ENCODE peak calls at places on chromosomes 12 and 14, in seven cellular contexts. O is AG04450; Y is HFF-Myc; E is astrocyte of the cerebellum; R is fibroblast of lung; N is CD8-positive, alpha-beta memory T cell; Q is brain microvascular endothelial cell. T is an unnamed sample.

GRCh38 chr12:107130830-107131760 is 37.7 kb upstream of the CRY1 start:
- DNase-seq in O (no peak), Y (peak), E (no peak), R (no peak), N (no peak), Q (no peak), T (no peak)

GRCh38 chr12:42779186-42779859 is 189.8 kb upstream of the PRICKLE1 start:
- DNase-seq in O (no peak), Y (no peak), E (no peak), R (peak), N (no peak), Q (no peak), T (no peak)

GRCh38 chr12:45655186-45655585 is 74.3 kb upstream of the ARID2 start:
- DNase-seq in O (no peak), Y (no peak), E (no peak), R (no peak), N (peak), Q (peak), T (no peak)

GRCh38 chr12:94318178-94318577 is 141.5 kb downstream of the CEP83 start:
- DNase-seq in O (no peak), Y (no peak), E (no peak), R (no peak), N (no peak), Q (no peak), T (no peak)

GRCh38 chr12:95118138-95118787 is 44.8 kb upstream of the NR2C1 start:
- DNase-seq in O (peak), Y (no peak), E (peak), R (peak), N (no peak), Q (peak), T (no peak)

GRCh38 chr12:81758421-81759214 is 532 bp downstream of the PPFIA2 start:
- DNase-seq in O (no peak), Y (no peak), E (no peak), R (peak), N (no peak), Q (peak), T (peak)

GRCh38 chr12:104735801-104736200 is 222.3 kb downstream of the SLC41A2 start:
- DNase-seq in O (no peak), Y (no peak), E (no peak), R (no peak), N (no peak), Q (no peak), T (no peak)

GRCh38 chr14:66575939-66576338 is 68.0 kb downstream of the GPHN start:
- DNase-seq in O (no peak), Y (no peak), E (no peak), R (no peak), N (no peak), Q (no peak), T (no peak)

GRCh38 chr14:100690672-100691071 is 36.0 kb upstream of the DLK1 start:
- DNase-seq in O (no peak), Y (no peak), E (no peak), R (no peak), N (no peak), Q (no peak), T (no peak)

GRCh38 chr14:39218171-39218769 is 15.4 kb upstream of the MIA2 start:
- DNase-seq in O (no peak), Y (no peak), E (peak), R (no peak), N (no peak), Q (no peak), T (no peak)

GRCh38 chr12:108724054-108724889 is 7.0 kb downstream of the CORO1C start:
- DNase-seq in O (no peak), Y (no peak), E (no peak), R (no peak), N (no peak), Q (peak), T (no peak)

GRCh38 chr12:57454566-57455373 is at the start of gene INHBE:
- DNase-seq in O (peak), Y (no peak), E (no peak), R (peak), N (no peak), Q (no peak), T (no peak)

GRCh38 chr12:119784673-119785072 is 92.4 kb downstream of the CIT start:
- DNase-seq in O (no peak), Y (no peak), E (no peak), R (no peak), N (no peak), Q (no peak), T (no peak)

GRCh38 chr12:62803756-62804155 is 131.2 kb downstream of the PPM1H start:
- DNase-seq in O (no peak), Y (no peak), E (no peak), R (no peak), N (no peak), Q (no peak), T (no peak)

GRCh38 chr12:25644964-25645363 is 91.9 kb upstream of the LMNTD1 start:
- DNase-seq in O (no peak), Y (no peak), E (no peak), R (peak), N (no peak), Q (no peak), T (no peak)

GRCh38 chr12:2813573-2814185 is 1.2 kb downstream of the ITFG2 start:
- DNase-seq in O (no peak), Y (no peak), E (no peak), R (peak), N (peak), Q (peak), T (peak)

GRCh38 chr14:20782280-20782890 is 1.3 kb downstream of the RNASE6 start:
- DNase-seq in O (no peak), Y (no peak), E (no peak), R (no peak), N (no peak), Q (no peak), T (no peak)

GRCh38 chr12:130815028-130815741 is 23.9 kb downstream of the STX2 start:
- DNase-seq in O (no peak), Y (no peak), E (no peak), R (no peak), N (no peak), Q (no peak), T (no peak)

GRCh38 chr12:71442567-71442931 is 3.0 kb downstream of the LGR5 start:
- DNase-seq in O (no peak), Y (no peak), E (no peak), R (no peak), N (no peak), Q (no peak), T (no peak)

GRCh38 chr14:99441157-99441870 is 39.3 kb downstream of the SETD3 start:
- DNase-seq in O (no peak), Y (no peak), E (no peak), R (no peak), N (no peak), Q (no peak), T (no peak)

GRCh38 chr12:52346596-52346995 is 20.7 kb downstream of the KRT85 start:
- DNase-seq in O (no peak), Y (no peak), E (no peak), R (no peak), N (no peak), Q (no peak), T (peak)

GRCh38 chr14:58287607-58288042 is 10.7 kb upstream of the ARID4A start:
- DNase-seq in O (no peak), Y (no peak), E (no peak), R (no peak), N (no peak), Q (no peak), T (no peak)

GRCh38 chr12:98373982-98374381 is 141.4 kb upstream of the TMPO start:
- DNase-seq in O (no peak), Y (no peak), E (no peak), R (no peak), N (no peak), Q (peak), T (no peak)

GRCh38 chr14:100214768-100215079 is 24.2 kb upstream of the YY1 start:
- DNase-seq in O (no peak), Y (no peak), E (no peak), R (no peak), N (no peak), Q (no peak), T (no peak)

GRCh38 chr12:100955139-100955538 is 160.6 kb downstream of the ANO4 start:
- DNase-seq in O (peak), Y (no peak), E (peak), R (peak), N (no peak), Q (peak), T (no peak)

GRCh38 chr12:64034901-64035576 is 187.1 kb downstream of the KICS2 start:
- DNase-seq in O (no peak), Y (no peak), E (no peak), R (no peak), N (no peak), Q (no peak), T (no peak)

GRCh38 chr12:4169959-4170358 is 103.6 kb upstream of the CCND2 start:
- DNase-seq in O (no peak), Y (no peak), E (no peak), R (no peak), N (no peak), Q (no peak), T (no peak)

GRCh38 chr14:69535230-69535848 is 39.3 kb downstream of the CCDC177 start:
- DNase-seq in O (peak), Y (peak), E (no peak), R (peak), N (no peak), Q (peak), T (peak)

GRCh38 chr14:65243766-65244442 is 141.6 kb upstream of the MAX start:
- DNase-seq in O (no peak), Y (no peak), E (no peak), R (no peak), N (no peak), Q (no peak), T (peak)
- H3K4me3 ChIP-seq in O (no peak), Y (no peak), E (no peak), R (no peak), N (no peak), Q (no peak), T (no peak)

DNA sequence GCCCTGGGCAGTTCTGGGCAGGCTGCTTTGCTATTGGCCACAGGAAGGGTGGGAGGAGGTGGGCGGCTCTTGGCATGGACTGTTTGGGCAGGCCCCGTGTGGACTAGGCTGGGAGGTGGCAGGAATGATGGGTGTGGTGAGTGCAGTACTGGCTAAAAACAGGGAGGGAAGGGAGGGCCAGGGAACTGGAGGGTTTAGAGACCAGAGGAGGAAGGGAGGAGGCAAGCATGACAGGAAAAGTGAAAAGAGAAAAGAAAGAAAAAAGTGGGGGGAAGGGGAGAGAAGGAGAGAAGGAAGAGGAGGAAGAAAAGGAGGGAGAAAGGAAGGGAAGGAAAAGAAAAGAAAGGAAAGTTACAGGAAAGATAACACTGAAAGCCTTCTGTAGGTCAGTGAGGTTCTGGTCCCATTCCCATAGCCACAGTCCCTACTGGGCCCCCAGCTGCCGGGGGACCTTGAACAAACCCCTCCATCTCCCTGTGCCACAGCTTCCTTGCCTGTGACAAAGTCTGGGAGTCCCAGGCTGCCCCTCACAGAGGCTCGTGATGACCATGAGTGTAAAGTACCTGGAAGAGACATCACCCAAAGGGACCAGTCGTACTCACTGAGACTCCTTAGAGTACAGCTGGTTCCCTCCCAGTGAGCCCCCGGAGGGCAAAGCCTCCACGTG is 1.1 kb upstream of the C14orf132 start:
- DNase-seq in O (no peak), Y (no peak), E (no peak), R (peak), N (no peak), Q (no peak), T (peak)
- H3K4me3 ChIP-seq in O (no peak), Y (no peak), E (no peak), R (no peak), N (no peak), Q (no peak), T (no peak)

DNA sequence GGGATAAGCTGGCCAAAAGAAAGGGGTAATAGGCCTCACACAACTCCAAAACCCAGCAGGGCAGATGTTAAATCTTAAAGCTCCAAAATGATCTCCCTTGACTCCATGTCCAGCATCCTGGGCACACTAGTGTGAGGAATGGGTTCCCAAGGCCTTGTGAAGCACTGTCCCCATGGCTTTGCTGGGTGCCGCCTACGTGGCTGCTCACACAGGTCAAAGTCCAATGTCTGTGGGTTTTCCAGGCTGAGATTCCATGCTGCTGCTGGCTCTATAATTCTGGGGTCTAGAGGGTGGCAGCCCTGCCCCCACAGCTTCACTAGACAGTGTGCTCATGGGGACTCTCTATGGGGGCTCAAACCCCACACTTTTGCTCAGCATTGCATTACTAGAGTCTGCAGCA is 145.3 kb upstream of the GRIN2B start:
- DNase-seq in O (no peak), Y (no peak), E (no peak), R (no peak), N (no peak), Q (no peak), T (no peak)
- H3K4me3 ChIP-seq in O (no peak), Y (no peak), E (no peak), R (no peak), N (no peak), Q (no peak), T (no peak)

GRCh38 chr12:54359762-54360351 is 4.4 kb downstream of the GPR84 start:
- DNase-seq in O (no peak), Y (no peak), E (no peak), R (no peak), N (no peak), Q (no peak), T (no peak)
- H3K4me3 ChIP-seq in O (peak), Y (peak), E (peak), R (no peak), N (peak), Q (peak), T (peak)

GRCh38 chr14:52950410-52950897 is 396 bp downstream of the FERMT2 start:
- DNase-seq in O (no peak), Y (peak), E (no peak), R (peak), N (peak), Q (peak), T (peak)

GRCh38 chr14:52949711-52950409 is 990 bp downstream of the FERMT2 start:
- DNase-seq in O (no peak), Y (no peak), E (no peak), R (peak), N (no peak), Q (peak), T (peak)

GRCh38 chr14:52948039-52948438 is 2.8 kb downstream of the FERMT2 start:
- DNase-seq in O (no peak), Y (no peak), E (no peak), R (no peak), N (no peak), Q (no peak), T (no peak)

GRCh38 chr14:52948836-52949235 is 2.0 kb downstream of the FERMT2 start:
- DNase-seq in O (no peak), Y (no peak), E (no peak), R (no peak), N (no peak), Q (no peak), T (no peak)

DNA sequence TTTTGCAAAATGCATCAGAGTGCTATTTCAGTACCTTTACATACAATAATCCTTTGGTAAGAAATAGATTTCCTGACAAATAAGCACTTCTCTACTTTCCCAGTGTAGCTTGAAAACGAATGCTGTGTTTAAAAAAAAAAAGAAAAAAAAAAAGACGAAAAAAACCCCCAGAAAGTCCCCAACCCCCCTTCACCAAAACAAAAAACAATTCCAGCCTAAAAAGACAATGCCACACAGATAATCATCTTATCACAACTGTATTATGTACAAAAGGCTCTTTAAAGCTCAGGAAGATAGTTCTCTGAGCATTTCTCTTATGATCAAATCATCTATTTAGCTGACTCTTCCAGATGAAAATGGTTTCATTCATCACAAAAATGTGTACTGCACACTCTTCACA is 1.6 kb downstream of the FERMT2 start:
- DNase-seq in O (no peak), Y (no peak), E (no peak), R (no peak), N (no peak), Q (no peak), T (no peak)
- H3K4me3 ChIP-seq in O (peak), Y (peak), E (peak), R (peak), N (no peak), Q (peak), T (peak)

GRCh38 chr12:105814283-105814682 is 324.5 kb downstream of the NUAK1 start:
- DNase-seq in O (no peak), Y (no peak), E (no peak), R (no peak), N (no peak), Q (no peak), T (no peak)
- H3K4me3 ChIP-seq in O (no peak), Y (no peak), E (no peak), R (no peak), N (no peak), Q (no peak), T (no peak)

GRCh38 chr14:73696466-73697390 is 17.5 kb downstream of the PNMA1 start:
- DNase-seq in O (no peak), Y (no peak), E (no peak), R (peak), N (no peak), Q (peak), T (no peak)
- H3K4me3 ChIP-seq in O (no peak), Y (no peak), E (no peak), R (no peak), N (no peak), Q (no peak), T (no peak)

T was measured in tibial artery.